ENCODE peak calls at places on chromosomes 3 and 15, in four cellular contexts. M is foreskin fibroblast, S is RWPE1, H is thoracic aorta. F is an unnamed sample.
A peak's percentile ranks its signal among the peaks of the same experiment; 100 is the strongest.

GRCh38 chr3:90007786-90008499 is 900.5 kb downstream of the EPHA3 start:
- DNase-seq in M (peak; percentile 78), H (no peak), S (no peak), F (no peak)

GRCh38 chr15:50909044-50909342 is 510 bp downstream of the AP4E1 start:
- DNase-seq in H (no peak), S (no peak), M (no peak), F (no peak)

GRCh38 chr3:17973559-17973906 is 231.1 kb upstream of the TBC1D5 start:
- DNase-seq in M (no peak), H (no peak), S (no peak), F (no peak)

GRCh38 chr3:15797600-15798303 is at the start of gene ANKRD28:
- DNase-seq in H (no peak), M (peak; percentile 87), S (peak; percentile 42), F (peak; percentile 99)

GRCh38 chr3:142445816-142446254 is 2.0 kb downstream of the XRN1 start:
- DNase-seq in M (peak; percentile 20), H (no peak), S (no peak), F (peak; percentile 17)

GRCh38 chr3:49591615-49592014 is 37.3 kb downstream of the BSN start:
- DNase-seq in M (no peak), H (no peak), S (no peak), F (no peak)

GRCh38 chr3:100650651-100651611 is 41.5 kb downstream of the ADGRG7 start:
- DNase-seq in S (peak; percentile 53), M (peak; percentile 47), H (no peak), F (peak; percentile 60)

GRCh38 chr3:123559040-123559861 is 25.6 kb downstream of the HACD2 start:
- DNase-seq in M (peak; percentile 25), H (no peak), S (peak; percentile 62), F (peak; percentile 41)

GRCh38 chr15:78422571-78423340 is 15.3 kb upstream of the IREB2 start:
- DNase-seq in H (no peak), S (peak; percentile 73), M (no peak), F (peak; percentile 33)

GRCh38 chr3:195160257-195160898 is 110.6 kb downstream of the XXYLT1 start:
- DNase-seq in M (peak; percentile 61), S (no peak), H (no peak), F (peak; percentile 50)

GRCh38 chr3:175777495-175777894 is 918.4 kb downstream of the NAALADL2 start:
- DNase-seq in S (no peak), M (no peak), H (no peak), F (peak; percentile 36)

GRCh38 chr3:99646107-99646435 is 7.7 kb downstream of the COL8A1 start:
- DNase-seq in M (no peak), H (no peak), S (no peak), F (no peak)

GRCh38 chr3:195540526-195540925 is 2.6 kb downstream of the PPP1R2 start:
- DNase-seq in S (no peak), H (no peak), M (no peak), F (no peak)

GRCh38 chr15:100905855-100906254 is 13.3 kb upstream of the LRRK1 start:
- DNase-seq in S (no peak), M (no peak), H (no peak), F (no peak)

GRCh38 chr3:147945968-147946519 is 536.9 kb downstream of the ZIC1 start:
- DNase-seq in M (peak; percentile 94), S (peak; percentile 48), H (no peak), F (peak; percentile 91)

GRCh38 chr3:129121016-129121791 is 400 bp downstream of the RAB43 start:
- DNase-seq in S (no peak), H (no peak), M (no peak), F (peak; percentile 8)

GRCh38 chr3:30401971-30402370 is 204.4 kb upstream of the TGFBR2 start:
- DNase-seq in H (no peak), M (peak; percentile 86), S (peak; percentile 6), F (peak; percentile 62)

GRCh38 chr3:159635047-159635641 is 353.5 kb upstream of the IL12A start:
- DNase-seq in S (peak; percentile 26), H (no peak), M (peak; percentile 48), F (peak; percentile 35)

GRCh38 chr15:74377831-74378766 is 10.7 kb upstream of the CYP11A1 start:
- DNase-seq in S (no peak), M (no peak), H (no peak), F (no peak)

GRCh38 chr3:108008931-108009635 is 81.7 kb downstream of the CD47 start:
- DNase-seq in M (no peak), S (no peak), H (no peak), F (peak; percentile 20)

GRCh38 chr3:185630182-185630622 is 44.1 kb downstream of the SENP2 start:
- DNase-seq in H (no peak), S (no peak), M (no peak), F (peak; percentile 5)

GRCh38 chr3:120568198-120568523 is 28.0 kb upstream of the NDUFB4 start:
- DNase-seq in S (no peak), M (no peak), H (no peak), F (no peak)

GRCh38 chr3:133991637-133992036 is 38.1 kb downstream of the SLCO2A1 start:
- DNase-seq in S (no peak), M (no peak), H (no peak), F (peak; percentile 4)

GRCh38 chr15:34233614-34234013 is 8.8 kb downstream of the EMC4 start:
- DNase-seq in M (no peak), H (no peak), S (no peak), F (no peak)

GRCh38 chr3:123791073-123791370 is 93.1 kb downstream of the MYLK start:
- DNase-seq in H (no peak), M (no peak), S (no peak), F (no peak)

GRCh38 chr3:29758108-29759020 is 477.5 kb downstream of the RBMS3 start:
- DNase-seq in M (peak; percentile 75), H (no peak), S (peak; percentile 11), F (peak; percentile 63)

GRCh38 chr3:23036728-23037127 is 166.4 kb upstream of the UBE2E2 start:
- DNase-seq in M (no peak), H (no peak), S (no peak), F (no peak)

GRCh38 chr15:33710746-33711145 is 257.6 kb upstream of the CHRM5 start:
- DNase-seq in S (no peak), H (no peak), M (no peak), F (no peak)

GRCh38 chr3:136075218-136075808 is 109.8 kb downstream of the PPP2R3A start:
- DNase-seq in M (peak; percentile 62), H (peak; percentile 20), S (peak; percentile 41), F (peak; percentile 76)

GRCh38 chr3:47399016-47399415 is 18.2 kb downstream of the PTPN23 start:
- DNase-seq in H (no peak), S (no peak), M (no peak), F (no peak)

GRCh38 chr15:57784081-57784488 is 77.6 kb downstream of the POLR2M start:
- DNase-seq in S (peak; percentile 22), M (peak; percentile 51), H (no peak), F (peak; percentile 94)

GRCh38 chr3:39707314-39707909 is 102.0 kb upstream of the MYRIP start:
- DNase-seq in M (peak; percentile 26), H (no peak), S (peak; percentile 23), F (peak; percentile 43)

GRCh38 chr3:121942116-121942786 is 48.0 kb downstream of the SLC15A2 start:
- DNase-seq in S (peak; percentile 45), M (no peak), H (no peak), F (peak; percentile 18)

GRCh38 chr15:34366271-34367043 is 539 bp downstream of the LPCAT4 start:
- DNase-seq in H (no peak), S (peak; percentile 78), M (peak; percentile 29), F (no peak)

GRCh38 chr15:81152799-81153198 is 18.7 kb downstream of the CFAP161 start:
- DNase-seq in M (no peak), H (no peak), S (peak; percentile 17), F (no peak)

GRCh38 chr15:92953569-92953968 is 53.4 kb downstream of the CHD2 start:
- DNase-seq in H (no peak), M (no peak), S (no peak), F (no peak)

GRCh38 chr15:92952451-92952850 is 52.3 kb downstream of the CHD2 start:
- DNase-seq in H (no peak), S (no peak), M (no peak), F (no peak)

GRCh38 chr15:92955706-92956105 is 55.6 kb downstream of the CHD2 start:
- DNase-seq in M (no peak), S (no peak), H (no peak), F (no peak)

GRCh38 chr15:92953997-92954396 is 53.9 kb downstream of the CHD2 start:
- DNase-seq in H (no peak), S (no peak), M (no peak), F (no peak)

DNA sequence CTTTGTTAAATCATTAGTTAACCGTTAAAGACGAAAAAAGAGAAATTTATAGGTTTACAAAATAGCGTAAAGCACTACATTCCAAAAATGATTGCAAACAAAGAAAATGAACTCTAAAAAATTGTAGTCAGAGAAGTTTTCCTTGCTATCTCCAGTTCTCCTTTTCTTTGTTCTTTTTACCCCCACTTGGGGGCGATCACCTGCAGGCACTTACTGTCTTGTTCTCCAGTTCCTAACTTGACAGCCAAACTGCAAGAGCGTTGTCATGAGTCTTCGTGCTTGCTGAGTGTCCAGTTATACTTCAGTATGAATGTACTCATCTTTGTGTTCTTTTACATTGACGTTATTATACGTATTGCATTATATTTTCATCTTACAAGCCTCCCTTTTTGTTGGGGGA is 54.5 kb downstream of the CHD2 start:
- DNase-seq in M (no peak), S (no peak), H (no peak), F (no peak)
- TF ChIP-seq CTCF in M (peak; percentile 9), S (no peak), H (no peak), F (peak; percentile 65)

DNA sequence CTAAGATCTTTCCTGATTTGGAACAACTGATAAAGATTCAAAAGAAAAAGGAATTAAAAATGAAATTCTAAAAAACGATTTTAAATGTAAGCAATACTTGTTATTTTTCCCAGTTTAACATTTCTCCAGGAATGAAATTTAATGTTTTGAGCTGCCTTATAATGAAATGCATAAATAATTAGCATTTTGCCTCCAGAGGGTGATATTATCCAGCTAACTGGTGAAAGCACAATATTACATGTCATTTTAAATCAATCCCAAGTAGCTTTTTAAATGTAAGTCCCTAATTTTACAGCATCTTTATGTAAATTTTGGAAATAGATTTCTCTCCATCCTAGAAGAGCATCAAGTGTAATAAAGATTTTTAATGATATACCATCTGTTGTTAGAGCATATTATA is 139.1 kb upstream of the P2RY1 start:
- DNase-seq in H (no peak), S (no peak), M (no peak), F (no peak)
- TF ChIP-seq CTCF in H (no peak), S (no peak), M (no peak), F (no peak)

GRCh38 chr3:37974928-37975223 is 15.7 kb upstream of the VILL start:
- DNase-seq in S (no peak), H (no peak), M (no peak), F (no peak)
- TF ChIP-seq CTCF in S (peak; percentile 15), H (no peak), M (no peak), F (peak; percentile 40)

GRCh38 chr15:88447206-88447605 is 20.0 kb downstream of the MRPL46 start:
- DNase-seq in H (no peak), S (no peak), M (no peak), F (no peak)
- TF ChIP-seq CTCF in H (no peak), S (no peak), M (no peak), F (peak; percentile 46)

GRCh38 chr3:51642462-51642861 is 28.6 kb upstream of the TEX264 start:
- DNase-seq in M (no peak), H (no peak), S (no peak), F (no peak)
- TF ChIP-seq CTCF in M (peak; percentile 26), H (no peak), S (peak; percentile 31), F (peak; percentile 66)

DNA sequence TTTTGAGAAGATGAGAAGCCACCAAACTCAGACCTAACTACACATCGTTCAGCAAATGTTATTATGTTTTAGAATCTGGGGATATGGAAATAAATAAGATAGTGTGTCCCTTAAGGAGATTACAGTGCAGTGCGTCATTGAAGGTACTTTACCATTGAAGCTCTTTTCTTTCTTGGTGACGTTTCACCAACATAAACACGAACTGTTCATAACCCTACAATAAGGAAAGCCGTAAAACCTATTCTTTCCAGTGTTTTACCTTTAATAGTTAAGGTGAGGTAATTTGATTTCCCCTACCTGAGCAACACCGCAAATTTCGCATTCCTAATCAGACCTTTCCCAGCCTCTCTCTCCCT is 818 bp downstream of the CCDC66 start:
- DNase-seq in H (no peak), S (no peak), M (no peak), F (no peak)
- TF ChIP-seq CTCF in H (no peak), S (peak; percentile 17), M (no peak), F (peak; percentile 46)

F was measured in HFFc6.